ENCODE peak calls at places on chromosomes 6 and 20, in five cellular contexts. One of them, this sample, is unnamed.

GRCh38 chr6:56374841-56375369 is 127.5 kb upstream of the COL21A1 start:
- DNase-seq in fibroblast of lung: peak; percentile 88
- DNase-seq in breast epithelium: no peak
- DNase-seq in AG04449: no peak
- DNase-seq in epithelial cell of proximal tubule: no peak
- DNase-seq in this sample: peak; percentile 27

GRCh38 chr6:62980093-62980492 is 231.2 kb upstream of the FKBP1C start:
- DNase-seq in fibroblast of lung: no peak
- DNase-seq in breast epithelium: no peak
- DNase-seq in AG04449: no peak
- DNase-seq in epithelial cell of proximal tubule: no peak
- DNase-seq in this sample: no peak

GRCh38 chr20:60407011-60407771 is 449.0 kb downstream of the CDH26 start:
- DNase-seq in fibroblast of lung: no peak
- DNase-seq in breast epithelium: no peak
- DNase-seq in AG04449: no peak
- DNase-seq in epithelial cell of proximal tubule: no peak
- DNase-seq in this sample: no peak

GRCh38 chr6:11845664-11846577 is 67.3 kb upstream of the ADTRP start:
- DNase-seq in fibroblast of lung: no peak
- DNase-seq in breast epithelium: no peak
- DNase-seq in AG04449: no peak
- DNase-seq in epithelial cell of proximal tubule: no peak
- DNase-seq in this sample: no peak

GRCh38 chr20:10955166-10955565 is 281.4 kb upstream of the JAG1 start:
- DNase-seq in fibroblast of lung: no peak
- DNase-seq in breast epithelium: no peak
- DNase-seq in AG04449: no peak
- DNase-seq in epithelial cell of proximal tubule: no peak
- DNase-seq in this sample: no peak

GRCh38 chr6:8392569-8392968 is 42.8 kb downstream of the SLC35B3 start:
- DNase-seq in fibroblast of lung: no peak
- DNase-seq in breast epithelium: no peak
- DNase-seq in AG04449: no peak
- DNase-seq in epithelial cell of proximal tubule: no peak
- DNase-seq in this sample: no peak

GRCh38 chr6:24780206-24780605 is 5.5 kb downstream of the GMNN start:
- DNase-seq in fibroblast of lung: peak; percentile 20
- DNase-seq in breast epithelium: no peak
- DNase-seq in AG04449: no peak
- DNase-seq in epithelial cell of proximal tubule: no peak
- DNase-seq in this sample: no peak

GRCh38 chr20:4014031-4014474 is 1.3 kb downstream of the RNF24 start:
- DNase-seq in fibroblast of lung: peak; percentile 87
- DNase-seq in breast epithelium: peak; percentile 83
- DNase-seq in AG04449: peak; percentile 28
- DNase-seq in epithelial cell of proximal tubule: no peak
- DNase-seq in this sample: peak; percentile 71

GRCh38 chr20:23514848-23515247 is 23.9 kb downstream of the CST8 start:
- DNase-seq in fibroblast of lung: no peak
- DNase-seq in breast epithelium: no peak
- DNase-seq in AG04449: no peak
- DNase-seq in epithelial cell of proximal tubule: no peak
- DNase-seq in this sample: no peak

GRCh38 chr6:56448056-56448455 is 194.6 kb downstream of the DST start:
- DNase-seq in fibroblast of lung: no peak
- DNase-seq in breast epithelium: no peak
- DNase-seq in AG04449: no peak
- DNase-seq in epithelial cell of proximal tubule: no peak
- DNase-seq in this sample: no peak

GRCh38 chr20:44358776-44359175 is 3.3 kb downstream of the HNF4A start:
- DNase-seq in fibroblast of lung: no peak
- DNase-seq in breast epithelium: no peak
- DNase-seq in AG04449: no peak
- DNase-seq in epithelial cell of proximal tubule: no peak
- DNase-seq in this sample: no peak

GRCh38 chr20:63089051-63089907 is 82.5 kb upstream of the BHLHE23 start:
- DNase-seq in fibroblast of lung: no peak
- DNase-seq in breast epithelium: no peak
- DNase-seq in AG04449: no peak
- DNase-seq in epithelial cell of proximal tubule: no peak
- DNase-seq in this sample: no peak

GRCh38 chr20:37668166-37668565 is 25.7 kb upstream of the CTNNBL1 start:
- DNase-seq in fibroblast of lung: no peak
- DNase-seq in breast epithelium: no peak
- DNase-seq in AG04449: no peak
- DNase-seq in epithelial cell of proximal tubule: no peak
- DNase-seq in this sample: no peak

GRCh38 chr6:76774750-76775396 is 688.4 kb downstream of the HTR1B start:
- DNase-seq in fibroblast of lung: no peak
- DNase-seq in breast epithelium: no peak
- DNase-seq in AG04449: no peak
- DNase-seq in epithelial cell of proximal tubule: no peak
- DNase-seq in this sample: no peak

GRCh38 chr6:156589281-156589680 is 187.9 kb upstream of the ARID1B start:
- DNase-seq in fibroblast of lung: peak; percentile 47
- DNase-seq in breast epithelium: no peak
- DNase-seq in AG04449: peak; percentile 57
- DNase-seq in epithelial cell of proximal tubule: no peak
- DNase-seq in this sample: peak; percentile 53

GRCh38 chr6:144893737-144894151 is 608.6 kb downstream of the UTRN start:
- DNase-seq in fibroblast of lung: no peak
- DNase-seq in breast epithelium: no peak
- DNase-seq in AG04449: no peak
- DNase-seq in epithelial cell of proximal tubule: no peak
- DNase-seq in this sample: no peak

GRCh38 chr20:43686820-43687219 is 19.9 kb downstream of the MYBL2 start:
- DNase-seq in fibroblast of lung: no peak
- DNase-seq in breast epithelium: no peak
- DNase-seq in AG04449: no peak
- DNase-seq in epithelial cell of proximal tubule: no peak
- DNase-seq in this sample: no peak

GRCh38 chr20:11216451-11217314 is 542.9 kb upstream of the JAG1 start:
- DNase-seq in fibroblast of lung: peak; percentile 27
- DNase-seq in breast epithelium: no peak
- DNase-seq in AG04449: peak; percentile 71
- DNase-seq in epithelial cell of proximal tubule: no peak
- DNase-seq in this sample: no peak

DNA sequence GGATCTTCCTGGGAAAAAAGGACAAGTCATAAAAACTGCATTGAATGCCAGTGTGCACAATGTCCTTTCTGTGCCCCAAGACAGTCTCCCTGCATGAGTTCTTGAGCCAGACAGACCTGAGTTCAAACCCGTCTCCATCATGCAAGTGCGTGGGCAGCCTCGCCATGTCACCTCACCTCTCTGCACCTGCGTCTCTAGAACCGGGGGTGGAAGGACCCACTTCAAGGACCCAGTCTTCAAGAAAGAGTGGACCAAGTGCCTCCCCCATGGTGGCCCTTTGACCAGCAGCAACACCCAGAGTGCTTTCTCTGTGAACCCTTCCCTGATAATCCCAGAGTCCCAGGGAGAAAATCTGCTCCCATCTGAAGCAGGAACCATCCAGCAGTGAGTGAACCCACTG is 23.5 kb upstream of the ANGPT4 start:
- DNase-seq in fibroblast of lung: no peak
- DNase-seq in breast epithelium: no peak
- DNase-seq in AG04449: no peak
- DNase-seq in epithelial cell of proximal tubule: no peak
- DNase-seq in this sample: no peak
- H3K4me3 ChIP-seq in fibroblast of lung: no peak overlapping the region
- H3K4me3 ChIP-seq in breast epithelium: no peak overlapping the region
- H3K4me3 ChIP-seq in AG04449: no peak overlapping the region
- H3K4me3 ChIP-seq in epithelial cell of proximal tubule: no peak overlapping the region
- H3K4me3 ChIP-seq in this sample: no peak overlapping the region

GRCh38 chr6:47392251-47392650 is 82.5 kb upstream of the TNFRSF21 start:
- DNase-seq in fibroblast of lung: no peak
- DNase-seq in breast epithelium: no peak
- DNase-seq in AG04449: no peak
- DNase-seq in epithelial cell of proximal tubule: no peak
- DNase-seq in this sample: no peak
- TF ChIP-seq CTCF in fibroblast of lung: no peak
- TF ChIP-seq CTCF in breast epithelium: no peak
- TF ChIP-seq CTCF in AG04449: no peak
- TF ChIP-seq CTCF in epithelial cell of proximal tubule: no peak
- TF ChIP-seq CTCF in this sample: no peak

DNA sequence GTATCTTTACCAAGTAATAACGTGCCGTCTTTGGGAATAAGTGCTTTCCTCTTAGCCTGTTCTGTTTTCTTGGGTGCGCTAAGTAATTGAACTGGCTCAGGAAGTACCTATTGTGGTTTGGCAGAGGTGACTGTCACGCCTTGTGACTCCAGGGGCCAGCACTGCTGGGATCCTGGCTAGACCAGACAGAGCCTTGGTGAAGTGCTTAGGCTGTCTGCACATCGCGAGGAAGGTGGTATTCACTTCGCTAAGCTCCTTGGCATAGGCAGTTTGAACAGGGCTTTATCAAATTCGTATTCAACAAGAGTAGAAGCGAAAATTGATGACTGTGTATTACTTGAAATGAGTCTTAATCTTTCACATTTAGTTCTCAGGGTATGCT is 17.6 kb downstream of the PRDM1 start:
- DNase-seq in fibroblast of lung: no peak
- DNase-seq in breast epithelium: peak; percentile 68
- DNase-seq in AG04449: no peak
- DNase-seq in epithelial cell of proximal tubule: no peak
- DNase-seq in this sample: no peak
- H3K4me3 ChIP-seq in fibroblast of lung: no peak overlapping the region
- H3K4me3 ChIP-seq in breast epithelium: no peak overlapping the region
- H3K4me3 ChIP-seq in AG04449: no peak overlapping the region
- H3K4me3 ChIP-seq in epithelial cell of proximal tubule: no peak overlapping the region
- H3K4me3 ChIP-seq in this sample: no peak overlapping the region

DNA sequence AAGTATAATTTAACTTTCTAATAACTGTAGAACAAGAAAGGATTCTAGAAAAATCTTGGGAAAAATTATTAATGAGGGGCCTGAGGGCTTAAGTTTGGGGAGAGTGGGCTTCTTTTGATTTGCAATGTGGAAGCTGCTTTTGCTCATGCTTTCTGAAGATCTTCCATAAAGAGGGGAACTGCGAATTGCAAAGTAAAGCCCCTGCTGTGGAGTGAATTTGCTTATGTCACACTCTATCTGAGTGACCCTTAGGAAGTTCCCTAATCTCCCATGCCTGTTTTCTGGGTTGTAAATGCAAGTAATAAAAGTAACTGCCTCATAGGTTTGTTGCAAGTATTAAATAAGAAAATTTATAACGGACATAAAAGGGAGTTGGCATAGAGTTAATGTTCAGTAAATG is 301.2 kb downstream of the PLCB1 start:
- DNase-seq in fibroblast of lung: no peak
- DNase-seq in breast epithelium: no peak
- DNase-seq in AG04449: no peak
- DNase-seq in epithelial cell of proximal tubule: no peak
- DNase-seq in this sample: no peak
- TF ChIP-seq CTCF in fibroblast of lung: no peak
- TF ChIP-seq CTCF in breast epithelium: no peak
- TF ChIP-seq CTCF in AG04449: no peak
- TF ChIP-seq CTCF in epithelial cell of proximal tubule: no peak
- TF ChIP-seq CTCF in this sample: no peak

DNA sequence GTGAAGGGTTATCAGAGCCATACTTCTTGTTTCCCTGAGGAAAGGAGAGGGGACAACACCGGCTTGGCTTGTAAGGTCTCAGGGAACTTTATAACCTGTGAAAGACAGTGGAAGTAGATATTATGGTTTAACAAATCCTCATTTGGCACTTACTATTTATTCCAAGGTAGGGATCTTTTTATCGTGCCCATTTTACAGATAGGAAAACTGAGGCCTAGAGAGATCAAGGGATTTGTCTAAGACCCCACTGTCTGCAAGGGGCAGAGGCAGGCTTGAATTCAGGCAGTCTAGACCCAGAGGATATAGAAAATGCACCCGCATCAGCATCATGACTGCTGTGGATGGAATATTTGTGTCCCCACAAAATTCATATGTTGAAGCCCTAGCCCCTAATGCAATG is 118.4 kb upstream of the CST7 start:
- DNase-seq in fibroblast of lung: no peak
- DNase-seq in breast epithelium: no peak
- DNase-seq in AG04449: no peak
- DNase-seq in epithelial cell of proximal tubule: no peak
- DNase-seq in this sample: no peak
- H3K4me3 ChIP-seq in fibroblast of lung: no peak overlapping the region
- H3K4me3 ChIP-seq in breast epithelium: no peak overlapping the region
- H3K4me3 ChIP-seq in AG04449: no peak overlapping the region
- H3K4me3 ChIP-seq in epithelial cell of proximal tubule: no peak overlapping the region
- H3K4me3 ChIP-seq in this sample: no peak overlapping the region

DNA sequence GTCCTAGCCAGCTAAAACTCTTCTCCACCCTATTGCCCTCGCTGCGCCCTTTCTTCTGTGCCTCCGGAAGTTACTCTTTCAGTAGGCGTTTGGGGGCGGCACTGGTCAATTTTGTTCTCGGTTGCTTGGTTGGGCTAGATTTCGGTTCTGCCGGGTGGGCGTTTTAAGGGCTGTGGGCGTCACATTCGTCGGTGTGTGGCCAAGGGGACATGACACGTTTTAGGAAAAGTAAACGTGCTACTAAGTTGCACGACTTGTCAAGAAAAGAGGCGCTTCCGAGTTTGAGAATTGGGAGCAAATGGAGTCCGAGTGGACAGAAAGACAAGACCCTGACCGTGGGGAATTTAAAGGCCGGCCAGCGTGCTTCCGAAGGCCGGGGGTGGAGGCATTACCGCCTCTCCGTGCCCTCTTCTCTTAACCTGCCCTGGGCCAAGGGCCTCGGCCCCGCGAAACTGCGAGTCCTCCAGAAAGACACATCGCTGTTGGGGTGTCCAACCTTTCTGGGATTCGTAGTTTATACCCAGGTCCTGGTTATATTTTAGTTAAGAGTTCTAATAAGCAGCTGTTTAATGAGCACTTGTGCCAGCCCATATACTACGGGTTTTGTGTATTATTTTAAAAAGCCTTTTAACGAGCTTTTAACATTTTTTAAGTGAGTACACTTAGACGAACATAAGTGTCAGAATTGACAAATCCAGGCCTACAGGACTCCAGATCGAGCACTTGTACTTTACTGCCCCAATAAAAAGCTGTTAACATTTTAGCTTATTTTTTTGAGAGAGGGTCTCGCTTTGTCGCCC is 664 bp upstream of the BAG6 start:
- DNase-seq in fibroblast of lung: no peak
- DNase-seq in breast epithelium: peak; percentile 90
- DNase-seq in AG04449: no peak
- DNase-seq in epithelial cell of proximal tubule: peak; percentile 69
- DNase-seq in this sample: peak; percentile 68
- TF ChIP-seq CTCF in fibroblast of lung: peak; percentile 12
- TF ChIP-seq CTCF in breast epithelium: no peak
- TF ChIP-seq CTCF in AG04449: no peak
- TF ChIP-seq CTCF in epithelial cell of proximal tubule: no peak
- TF ChIP-seq CTCF in this sample: no peak

GRCh38 chr6:117549606-117550005 is 52.7 kb downstream of the GOPC start:
- DNase-seq in fibroblast of lung: no peak
- DNase-seq in breast epithelium: no peak
- DNase-seq in AG04449: no peak
- DNase-seq in epithelial cell of proximal tubule: no peak
- DNase-seq in this sample: no peak
- H3K4me3 ChIP-seq in fibroblast of lung: no peak overlapping the region
- H3K4me3 ChIP-seq in breast epithelium: no peak overlapping the region
- H3K4me3 ChIP-seq in AG04449: no peak overlapping the region
- H3K4me3 ChIP-seq in epithelial cell of proximal tubule: no peak overlapping the region
- H3K4me3 ChIP-seq in this sample: no peak overlapping the region

GRCh38 chr6:2999621-3000455 is at the start of gene NQO2:
- DNase-seq in fibroblast of lung: peak; percentile 85
- DNase-seq in breast epithelium: peak; percentile 87
- DNase-seq in AG04449: no peak
- DNase-seq in epithelial cell of proximal tubule: no peak
- DNase-seq in this sample: no peak
- TF ChIP-seq CTCF in fibroblast of lung: no peak
- TF ChIP-seq CTCF in breast epithelium: peak; percentile 21
- TF ChIP-seq CTCF in AG04449: no peak
- TF ChIP-seq CTCF in epithelial cell of proximal tubule: no peak
- TF ChIP-seq CTCF in this sample: no peak

This sample was measured in AG09309.